ENCODE peak calls at places on chromosomes 3 and 15, in eight cellular contexts. L is small intestine, D is endothelial cell of umbilical vein, G is H7, R is gastrocnemius medialis, A is GM23338, X is BJ, Q is left ventricle myocardium inferior. C is an unnamed sample.

GRCh38 chr3:168803536-168803935 is 707.8 kb upstream of the GOLIM4 start:
- DNase-seq in L (no peak), D (no peak), G (no peak), R (no peak), A (no peak), X (no peak), Q (no peak), C (no peak)

GRCh38 chr3:146777941-146778340 is 172.8 kb upstream of the PLSCR5 start:
- DNase-seq in L (no peak), D (no peak), G (no peak), R (no peak), A (no peak), X (no peak), Q (no peak), C (no peak)

GRCh38 chr15:58252586-58253323 is 114.6 kb downstream of the AQP9 start:
- DNase-seq in L (no peak), D (no peak), G (no peak), R (no peak), A (no peak), X (no peak), Q (no peak), C (no peak)

GRCh38 chr3:53192608-53193007 is 31.6 kb downstream of the PRKCD start:
- DNase-seq in L (no peak), D (no peak), G (peak; percentile 63), R (no peak), A (no peak), X (no peak), Q (no peak), C (no peak)

GRCh38 chr3:188299068-188299467 is 145.1 kb downstream of the LPP start:
- DNase-seq in L (no peak), D (no peak), G (no peak), R (no peak), A (no peak), X (no peak), Q (no peak), C (no peak)

GRCh38 chr3:172329070-172329469 is 119.2 kb downstream of the GHSR start:
- DNase-seq in L (no peak), D (no peak), G (peak; percentile 46), R (no peak), A (peak; percentile 67), X (no peak), Q (no peak), C (peak; percentile 13)

GRCh38 chr3:170360476-170360875 is 3.0 kb downstream of the SKIL start:
- DNase-seq in L (no peak), D (no peak), G (no peak), R (no peak), A (no peak), X (no peak), Q (no peak), C (no peak)

GRCh38 chr3:72311425-72311824 is 526.5 kb upstream of the PROK2 start:
- DNase-seq in L (no peak), D (no peak), G (no peak), R (no peak), A (no peak), X (no peak), Q (no peak), C (no peak)

GRCh38 chr3:71652786-71653419 is 69.4 kb upstream of the FOXP1 start:
- DNase-seq in L (peak; percentile 73), D (peak; percentile 78), G (peak; percentile 64), R (peak; percentile 6), A (peak; percentile 68), X (no peak), Q (no peak), C (peak; percentile 30)

GRCh38 chr3:56921573-56922571 is 120.1 kb upstream of the ARHGEF3 start:
- DNase-seq in L (peak; percentile 17), D (peak; percentile 61), G (no peak), R (no peak), A (no peak), X (no peak), Q (no peak), C (no peak)
- H3K4me3 ChIP-seq in L (peak overlapping the region; percentile 16), D (no peak overlapping the region), G (no peak overlapping the region), R (peak overlapping the region; percentile 23), A (no peak overlapping the region), X (no peak overlapping the region), Q (peak overlapping the region; percentile 52), C (no peak overlapping the region)

GRCh38 chr3:55147856-55148720 is 220.2 kb upstream of the LRTM1 start:
- DNase-seq in L (no peak), D (no peak), G (no peak), R (no peak), A (no peak), X (no peak), Q (no peak), C (no peak)
- H3K27me3 ChIP-seq in L (no peaks in the 10 kb centered on the region), D (no peaks in the 10 kb centered on the region), G (no peaks in the 10 kb centered on the region), R (peaks cover 3% of the 10 kb centered on the region), A (no peaks in the 10 kb centered on the region), X (no peaks in the 10 kb centered on the region), Q (peaks cover 86% of the 10 kb centered on the region), C (no peaks in the 10 kb centered on the region)

DNA sequence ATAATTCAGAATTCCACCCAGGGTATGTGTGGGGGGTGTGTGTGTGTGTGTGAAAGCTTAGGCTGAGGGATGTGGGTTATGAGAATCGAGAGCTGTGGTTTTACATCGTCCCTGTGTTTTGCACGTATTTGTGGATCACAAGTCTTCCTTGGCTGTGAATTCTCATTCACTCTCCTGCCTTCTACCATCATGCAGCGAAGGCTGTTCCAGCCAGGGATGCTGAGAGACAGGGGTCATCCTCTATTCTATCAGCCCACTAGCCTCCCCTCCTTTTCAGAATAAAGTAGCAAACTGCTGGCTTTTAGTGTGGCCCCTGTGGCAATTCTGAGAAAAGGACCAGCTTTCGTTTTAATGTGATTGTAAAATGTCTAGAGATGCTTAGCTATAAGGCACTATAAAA is 460.6 kb upstream of the NR2F2 start:
- DNase-seq in L (peak; percentile 10), D (no peak), G (no peak), R (no peak), A (no peak), X (no peak), Q (no peak), C (no peak)
- H3K4me3 ChIP-seq in L (no peak overlapping the region), D (no peak overlapping the region), G (no peak overlapping the region), R (no peak overlapping the region), A (no peak overlapping the region), X (no peak overlapping the region), Q (no peak overlapping the region), C (no peak overlapping the region)

GRCh38 chr3:124886168-124887051 is 755 bp downstream of the ITGB5 start:
- DNase-seq in L (peak; percentile 65), D (peak; percentile 40), G (peak; percentile 81), R (peak; percentile 32), A (peak; percentile 72), X (no peak), Q (peak; percentile 40), C (no peak)

GRCh38 chr3:124883766-124884473 is 3.2 kb downstream of the ITGB5 start:
- DNase-seq in L (no peak), D (no peak), G (no peak), R (no peak), A (no peak), X (no peak), Q (no peak), C (no peak)

GRCh38 chr3:124887177-124887995 is at the start of gene ITGB5:
- DNase-seq in L (peak; percentile 84), D (peak; percentile 72), G (peak; percentile 93), R (peak; percentile 81), A (peak; percentile 86), X (peak; percentile 36), Q (peak; percentile 86), C (peak; percentile 69)

GRCh38 chr3:124887996-124888298 is 782 bp upstream of the ITGB5 start:
- DNase-seq in L (no peak), D (no peak), G (no peak), R (no peak), A (no peak), X (no peak), Q (no peak), C (no peak)

DNA sequence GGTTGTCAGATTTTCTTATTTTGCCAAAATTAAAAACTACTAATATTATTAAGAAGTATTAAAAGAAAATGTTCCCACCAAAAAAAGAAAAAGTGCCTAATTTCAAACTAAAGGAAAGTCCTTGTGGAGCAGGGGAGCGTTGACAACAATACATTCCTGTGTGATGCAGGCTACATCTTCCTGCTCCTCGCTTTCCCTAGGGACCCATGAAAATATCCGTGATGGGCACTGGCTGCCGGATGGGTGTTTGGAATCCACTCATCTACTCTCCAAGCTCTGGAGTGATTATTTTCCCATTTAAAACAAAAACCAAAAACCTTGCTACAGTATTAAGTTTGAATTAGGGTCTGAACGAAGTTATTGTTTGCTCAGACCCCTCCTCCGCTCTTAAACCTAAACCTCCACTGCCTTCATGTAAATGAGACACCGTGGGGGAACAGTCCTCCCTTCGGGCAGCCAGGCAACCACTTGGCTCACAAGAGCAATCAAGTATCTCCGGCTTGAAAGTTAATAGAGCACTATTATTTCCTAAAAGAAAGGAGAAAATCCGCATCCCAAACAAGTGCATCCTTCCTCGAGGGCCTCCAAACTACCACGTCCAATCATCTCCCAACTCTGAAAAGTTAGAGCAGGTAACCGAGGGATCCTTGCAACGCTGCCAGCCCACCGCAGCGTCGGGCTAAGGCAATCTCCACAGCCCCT is 1.5 kb downstream of the ITGB5 start:
- DNase-seq in L (no peak), D (peak; percentile 14), G (peak; percentile 52), R (no peak), A (peak; percentile 62), X (no peak), Q (no peak), C (no peak)
- H3K27me3 ChIP-seq in L (no peaks in the 10 kb centered on the region), D (no peaks in the 10 kb centered on the region), G (no peaks in the 10 kb centered on the region), R (no peaks in the 10 kb centered on the region), A (no peaks in the 10 kb centered on the region), X (no peaks in the 10 kb centered on the region), Q (no peaks in the 10 kb centered on the region), C (no peaks in the 10 kb centered on the region)

C was measured in NT2/D1.